ENCODE peak calls at places on chromosomes 7 and 10, in eight cellular contexts. H is H54; N is progenitor cell of endocrine pancreas; U is NCI-H1092 treated with DMSO at 0.1 percent for 48 hours; J is NCI-H2081 treated with DMSO at 0.1 percent for 48 hours; R is MCF 10A; A is anterior cingulate cortex; V is activated CD8-positive, alpha-beta memory T cell treated with anti-CD3 and anti-CD28 coated beads, Interleukin-2, amount 50 U/mL, for 4 hours. K is an unnamed sample.

GRCh38 chr10:130749911-130750310 is 561.6 kb downstream of the TCERG1L start:
- DNase-seq in U (no peak), A (no peak), J (no peak), H (no peak), N (no peak), V (no peak), R (no peak), K (no peak)

GRCh38 chr7:1460757-1461639 is 1.7 kb upstream of the MICALL2 start:
- DNase-seq in N (no peak), H (peak), U (no peak), V (no peak), J (no peak), A (no peak), R (no peak), K (no peak)

GRCh38 chr7:43234073-43234472 is 121.6 kb downstream of the HECW1 start:
- DNase-seq in V (no peak), R (no peak), H (no peak), U (no peak), N (no peak), J (no peak), A (no peak), K (no peak)

GRCh38 chr10:114751856-114752255 is 69.7 kb upstream of the FHIP2A start:
- DNase-seq in J (no peak), U (no peak), H (no peak), N (no peak), V (no peak), R (peak), A (no peak), K (no peak)

GRCh38 chr7:15686957-15687644 is 618 bp upstream of the MEOX2 start:
- DNase-seq in R (no peak), N (no peak), A (no peak), V (no peak), J (no peak), U (peak), H (no peak), K (no peak)

GRCh38 chr7:131173148-131173890 is 154.4 kb upstream of the MKLN1 start:
- DNase-seq in R (peak), U (no peak), N (no peak), A (no peak), J (no peak), V (no peak), H (no peak), K (no peak)

GRCh38 chr10:113475381-113475807 is 77.5 kb upstream of the HABP2 start:
- DNase-seq in A (no peak), U (no peak), N (no peak), V (no peak), R (no peak), J (no peak), H (no peak), K (no peak)

GRCh38 chr10:48475943-48476278 is 129.0 kb downstream of the ARHGAP22 start:
- DNase-seq in J (no peak), R (no peak), H (no peak), A (no peak), N (peak), U (no peak), V (no peak), K (no peak)

GRCh38 chr7:73611017-73611555 is 13.2 kb downstream of the MLXIPL start:
- DNase-seq in A (no peak), H (no peak), V (no peak), N (no peak), J (no peak), R (no peak), U (no peak), K (no peak)

GRCh38 chr7:25839084-25839769 is 312.8 kb upstream of the NFE2L3 start:
- DNase-seq in U (no peak), J (no peak), V (no peak), A (no peak), N (no peak), R (peak), H (no peak), K (no peak)

GRCh38 chr10:110471566-110472139 is 26.1 kb upstream of the DUSP5 start:
- DNase-seq in V (no peak), A (no peak), J (no peak), N (no peak), U (no peak), H (no peak), R (no peak), K (no peak)

GRCh38 chr10:58830748-58831147 is 318.1 kb downstream of the BICC1 start:
- DNase-seq in H (no peak), J (no peak), V (no peak), U (no peak), R (no peak), N (no peak), A (no peak), K (no peak)

GRCh38 chr10:47311193-47311899 is 10.9 kb upstream of the GDF2 start:
- DNase-seq in J (no peak), R (no peak), H (peak), V (no peak), U (peak), A (no peak), N (no peak), K (no peak)

GRCh38 chr7:131223151-131223550 is 104.5 kb upstream of the MKLN1 start:
- DNase-seq in U (no peak), V (no peak), R (no peak), A (no peak), H (no peak), N (no peak), J (no peak), K (no peak)

GRCh38 chr7:68176974-68177373 is 1180.3 kb downstream of the TYW1 start:
- DNase-seq in V (no peak), H (peak), U (peak), N (peak), A (peak), R (peak), J (peak), K (peak)

GRCh38 chr7:20779041-20779440 is 7.6 kb downstream of the SP8 start:
- DNase-seq in N (no peak), J (no peak), H (no peak), R (no peak), A (no peak), V (no peak), U (no peak), K (no peak)

GRCh38 chr7:6644728-6645127 is 7.6 kb downstream of the ZNF316 start:
- DNase-seq in R (no peak), H (no peak), U (no peak), A (no peak), V (no peak), N (no peak), J (no peak), K (no peak)

GRCh38 chr10:115969591-115969990 is 303.4 kb downstream of the GFRA1 start:
- DNase-seq in H (no peak), U (peak), J (no peak), A (no peak), V (no peak), N (no peak), R (no peak), K (no peak)

GRCh38 chr10:70232155-70232858 is 922 bp downstream of the PPA1 start:
- DNase-seq in V (peak), H (peak), N (no peak), U (no peak), A (no peak), R (peak), J (no peak), K (no peak)

GRCh38 chr7:135925205-135925604 is 52.0 kb downstream of the MTPN start:
- DNase-seq in H (no peak), A (no peak), N (no peak), V (no peak), R (peak), J (no peak), U (no peak), K (no peak)

GRCh38 chr10:73973427-73973826 is 24.5 kb upstream of the VCL start:
- DNase-seq in V (no peak), H (no peak), R (no peak), J (no peak), U (no peak), N (no peak), A (no peak), K (no peak)

GRCh38 chr10:96130326-96130758 is 245 bp downstream of the ZNF518A start:
- DNase-seq in A (peak), H (peak), N (peak), R (peak), V (peak), U (peak), J (no peak), K (no peak)

GRCh38 chr10:74825371-74826141 is 844 bp upstream of the KAT6B start:
- DNase-seq in A (peak), U (peak), N (peak), J (no peak), H (peak), V (peak), R (no peak), K (no peak)

GRCh38 chr10:71435571-71436267 is 39.0 kb downstream of the CDH23 start:
- DNase-seq in V (no peak), J (no peak), U (no peak), R (no peak), H (no peak), A (no peak), N (no peak), K (no peak)

GRCh38 chr7:29234438-29234837 is 39.9 kb downstream of the CHN2 start:
- DNase-seq in R (no peak), V (no peak), H (no peak), U (no peak), A (no peak), J (no peak), N (no peak), K (no peak)

GRCh38 chr7:92699560-92699959 is 109.4 kb upstream of the FAM133B start:
- DNase-seq in N (no peak), J (no peak), H (no peak), U (no peak), A (no peak), V (no peak), R (peak), K (no peak)